ENCODE peak calls at places on chromosomes 2 and 18, in ten cellular contexts. R is CD4-positive, alpha-beta T cell; T is lower lobe of right lung; W is upper lobe of right lung; G is A549; M is SK-N-SH; A is heart left ventricle; S is HCT116; J is right lobe of liver; I is pancreas. Y is an unnamed sample.

GRCh38 chr18:2716394-2717326 is 61.1 kb downstream of the SMCHD1 start:
- DNase-seq in R (no peak), T (no peak), W (no peak), G (no peak), M (no peak), A (no peak), S (no peak), J (no peak), I (peak), Y (no peak)

GRCh38 chr2:152701198-152701597 is 16.1 kb downstream of the PRPF40A start:
- DNase-seq in R (no peak), T (no peak), W (no peak), G (no peak), M (no peak), A (no peak), S (no peak), J (no peak), I (no peak), Y (no peak)

GRCh38 chr2:64591188-64591587 is 62.5 kb downstream of the SERTAD2 start:
- DNase-seq in R (no peak), T (no peak), W (no peak), G (no peak), M (no peak), A (no peak), S (no peak), J (no peak), I (no peak), Y (no peak)

GRCh38 chr2:63576546-63576945 is 11.7 kb downstream of the WDPCP start:
- DNase-seq in R (no peak), T (no peak), W (no peak), G (no peak), M (no peak), A (no peak), S (no peak), J (no peak), I (no peak), Y (no peak)

GRCh38 chr18:58525517-58525916 is 103.4 kb downstream of the ALPK2 start:
- DNase-seq in R (no peak), T (no peak), W (no peak), G (no peak), M (no peak), A (no peak), S (no peak), J (no peak), I (no peak), Y (no peak)

GRCh38 chr2:55431982-55432627 is 12.4 kb upstream of the CCDC88A start:
- DNase-seq in R (no peak), T (no peak), W (no peak), G (peak), M (peak), A (no peak), S (peak), J (no peak), I (no peak), Y (no peak)

GRCh38 chr2:60958800-60959199 is 58.7 kb upstream of the PEX13 start:
- DNase-seq in R (no peak), T (no peak), W (no peak), G (no peak), M (no peak), A (no peak), S (no peak), J (no peak), I (no peak), Y (no peak)

GRCh38 chr2:193776988-193777387 is 1582.3 kb upstream of the TMEFF2 start:
- DNase-seq in R (no peak), T (no peak), W (no peak), G (no peak), M (no peak), A (no peak), S (peak), J (no peak), I (no peak), Y (no peak)

GRCh38 chr2:197879844-197880408 is 75.5 kb downstream of the PLCL1 start:
- DNase-seq in R (no peak), T (no peak), W (no peak), G (no peak), M (no peak), A (no peak), S (no peak), J (no peak), I (no peak), Y (no peak)

GRCh38 chr2:216426166-216426777 is 14.0 kb downstream of the SMARCAL1 start:
- DNase-seq in R (no peak), T (no peak), W (no peak), G (no peak), M (no peak), A (no peak), S (no peak), J (no peak), I (no peak), Y (no peak)

DNA sequence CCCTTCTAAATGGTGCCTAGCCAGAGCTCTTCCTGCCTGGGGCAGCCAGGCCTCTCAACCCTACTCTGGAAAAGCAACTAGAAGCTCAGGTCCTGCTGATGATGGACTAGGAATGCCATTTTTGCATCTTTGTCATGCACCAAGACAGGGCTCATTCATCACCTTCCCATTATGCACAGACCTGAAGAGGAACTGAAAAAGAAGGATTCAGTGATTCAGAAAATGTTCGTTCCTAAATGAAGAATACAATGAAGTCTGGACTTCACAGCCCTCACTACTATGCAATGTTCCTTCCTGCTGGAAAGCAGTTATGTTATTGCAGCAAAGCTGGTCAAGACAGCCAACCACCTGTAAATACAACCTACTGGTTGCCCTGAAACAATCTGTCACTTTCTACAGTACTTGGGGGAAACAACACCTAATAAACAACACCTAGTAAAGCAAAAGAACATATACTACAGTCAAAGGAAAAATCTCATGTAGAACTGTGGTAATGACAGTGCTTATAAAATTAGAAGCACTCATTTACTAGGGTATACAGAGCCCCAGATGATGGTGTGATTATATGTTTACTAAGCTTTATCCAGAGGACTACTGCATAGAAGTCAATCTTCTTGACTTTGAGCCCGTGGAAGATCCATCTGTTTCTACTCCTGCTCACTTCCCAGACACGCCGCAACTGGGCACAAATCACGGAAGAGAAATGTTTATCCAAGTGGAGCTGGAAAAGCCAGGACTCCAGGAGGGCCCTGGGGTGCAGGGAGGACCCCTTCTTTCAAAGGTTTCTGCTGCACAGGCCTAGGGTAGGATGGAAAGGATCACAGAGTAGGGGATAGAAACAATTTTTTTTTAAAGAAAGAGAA is 103.1 kb upstream of the THOC1 start:
- DNase-seq in R (no peak), T (no peak), W (no peak), G (no peak), M (peak), A (no peak), S (no peak), J (no peak), I (no peak), Y (no peak)
- H3K27ac ChIP-seq in R (no peak), T (no peak), W (peak), G (no peak), M (peak), A (peak), S (no peak), J (no peak), I (no peak), Y (no peak)

DNA sequence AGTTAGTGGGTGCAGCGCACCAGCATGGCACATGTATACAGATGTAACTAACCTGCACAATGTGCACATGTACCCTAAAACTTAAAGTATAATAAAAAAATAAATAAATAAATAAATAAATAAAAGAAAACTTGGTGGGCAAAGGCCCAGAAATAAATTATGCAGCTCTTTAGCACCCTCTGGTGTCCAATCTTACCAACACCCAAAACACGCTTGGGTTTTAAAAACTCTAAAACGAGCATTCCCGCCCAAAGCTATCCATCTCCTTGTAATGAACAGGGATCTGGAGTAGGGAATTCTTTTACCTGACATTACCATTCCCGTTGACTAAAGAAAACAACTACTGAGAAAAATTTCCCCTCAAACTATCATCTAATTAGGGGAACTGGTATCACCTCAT is 2005.9 kb upstream of the CELF4 start:
- DNase-seq in R (no peak), T (no peak), W (no peak), G (peak), M (peak), A (no peak), S (no peak), J (no peak), I (no peak), Y (no peak)
- TF ChIP-seq CTCF in R (no peak), T (peak), W (peak), G (peak), M (peak), A (peak), S (peak), J (peak), I (peak), Y (peak)

DNA sequence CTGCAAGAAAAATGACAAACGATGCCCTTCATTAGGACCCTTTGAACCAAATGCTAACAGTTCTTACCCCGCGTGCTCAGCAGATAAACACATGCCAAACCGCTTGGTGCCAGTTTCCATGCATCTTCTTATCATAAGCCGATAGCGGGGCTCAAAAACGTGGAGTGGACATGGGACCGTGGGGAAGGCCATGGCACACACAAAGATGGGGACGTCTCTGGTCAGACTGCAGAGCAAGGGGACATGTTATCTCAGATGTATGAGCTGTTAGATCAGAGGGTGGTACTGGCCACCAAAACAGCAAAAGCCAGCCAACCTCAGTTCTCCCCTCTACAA is 28.2 kb downstream of the LONRF2 start:
- DNase-seq in R (no peak), T (no peak), W (no peak), G (no peak), M (no peak), A (no peak), S (no peak), J (no peak), I (no peak), Y (no peak)
- H3K27ac ChIP-seq in R (no peak), T (no peak), W (no peak), G (peak), M (no peak), A (no peak), S (no peak), J (no peak), I (no peak), Y (no peak)

GRCh38 chr2:88059979-88060906 is 4.7 kb upstream of the KRCC1 start:
- DNase-seq in R (no peak), T (no peak), W (no peak), G (peak), M (peak), A (no peak), S (peak), J (no peak), I (no peak), Y (no peak)
- TF ChIP-seq CTCF in R (peak), T (peak), W (peak), G (peak), M (peak), A (peak), S (peak), J (peak), I (peak), Y (peak)

DNA sequence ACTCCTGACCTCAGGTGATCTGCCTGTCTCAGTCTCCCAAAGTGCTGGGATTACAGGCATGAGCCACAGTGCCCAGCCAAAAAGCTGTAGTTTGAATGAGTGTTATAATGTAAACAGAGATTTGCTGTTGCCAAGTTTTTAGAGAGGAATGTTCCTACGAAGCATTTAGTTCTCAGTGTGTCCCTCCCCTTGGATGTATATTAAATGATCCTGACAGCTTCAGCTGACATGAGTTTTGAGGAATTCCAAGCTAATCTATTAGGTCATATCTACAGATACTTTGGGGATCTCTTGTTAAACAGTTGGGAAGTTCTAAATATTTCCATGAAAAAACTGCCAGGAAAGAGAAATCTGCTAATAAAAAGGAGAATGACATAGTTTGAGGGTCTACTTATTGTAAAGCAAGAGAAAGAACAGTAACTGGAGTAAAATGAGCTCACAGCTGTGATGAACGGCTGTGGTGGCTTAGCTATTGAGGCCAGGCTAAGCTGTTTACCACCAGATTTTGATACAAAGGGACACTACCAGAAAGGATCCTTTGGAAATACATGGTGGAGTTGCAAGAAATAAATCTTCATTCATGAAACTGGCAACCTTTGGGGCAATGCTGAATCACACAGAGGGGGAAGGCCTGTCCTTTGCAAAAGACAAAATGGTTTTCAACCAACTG is 2.6 kb upstream of the STON1 start:
- DNase-seq in R (no peak), T (no peak), W (no peak), G (no peak), M (no peak), A (no peak), S (no peak), J (no peak), I (no peak), Y (no peak)
- H3K27ac ChIP-seq in R (no peak), T (no peak), W (no peak), G (no peak), M (no peak), A (no peak), S (no peak), J (no peak), I (no peak), Y (no peak)

GRCh38 chr2:9477914-9478313 is 3.6 kb downstream of the IAH1 start:
- DNase-seq in R (no peak), T (no peak), W (no peak), G (no peak), M (no peak), A (no peak), S (no peak), J (no peak), I (no peak), Y (no peak)

GRCh38 chr2:9471212-9471611 is 3.1 kb upstream of the IAH1 start:
- DNase-seq in R (no peak), T (no peak), W (no peak), G (no peak), M (no peak), A (no peak), S (no peak), J (no peak), I (no peak), Y (no peak)

GRCh38 chr2:9474361-9475117 is at the start of gene IAH1:
- DNase-seq in R (peak), T (peak), W (peak), G (peak), M (peak), A (peak), S (no peak), J (peak), I (peak), Y (peak)

GRCh38 chr2:9473985-9474360 is 378 bp upstream of the IAH1 start:
- DNase-seq in R (peak), T (peak), W (peak), G (no peak), M (peak), A (peak), S (no peak), J (peak), I (no peak), Y (peak)

GRCh38 chr2:9473308-9473984 is 905 bp upstream of the IAH1 start:
- DNase-seq in R (no peak), T (no peak), W (peak), G (peak), M (peak), A (no peak), S (no peak), J (peak), I (peak), Y (no peak)
- TF ChIP-seq CTCF in R (no peak), T (peak), W (no peak), G (no peak), M (no peak), A (no peak), S (no peak), J (peak), I (no peak), Y (no peak)

GRCh38 chr2:173027181-173028128 is 48.2 kb upstream of the MAP3K20 start:
- DNase-seq in R (peak), T (peak), W (no peak), G (peak), M (peak), A (no peak), S (peak), J (peak), I (no peak), Y (no peak)
- H3K27ac ChIP-seq in R (no peak), T (no peak), W (peak), G (peak), M (no peak), A (peak), S (no peak), J (no peak), I (no peak), Y (no peak)

GRCh38 chr18:29874519-29875098 is 1167.9 kb downstream of the DSC3 start:
- DNase-seq in R (no peak), T (no peak), W (no peak), G (no peak), M (peak), A (no peak), S (peak), J (no peak), I (no peak), Y (no peak)

GRCh38 chr18:29882620-29883019 is 1159.9 kb downstream of the DSC3 start:
- DNase-seq in R (no peak), T (no peak), W (no peak), G (no peak), M (no peak), A (no peak), S (no peak), J (no peak), I (no peak), Y (no peak)

GRCh38 chr18:29883114-29883513 is 1159.4 kb downstream of the DSC3 start:
- DNase-seq in R (no peak), T (no peak), W (no peak), G (no peak), M (no peak), A (no peak), S (no peak), J (no peak), I (no peak), Y (no peak)

GRCh38 chr18:29879763-29880162 is 1162.8 kb downstream of the DSC3 start:
- DNase-seq in R (no peak), T (no peak), W (no peak), G (no peak), M (no peak), A (no peak), S (no peak), J (no peak), I (no peak), Y (no peak)
- TF ChIP-seq CTCF in R (no peak), T (no peak), W (no peak), G (no peak), M (no peak), A (no peak), S (no peak), J (no peak), I (no peak), Y (no peak)

GRCh38 chr18:12041561-12041960 is 52.1 kb upstream of the ANKRD62 start:
- DNase-seq in R (no peak), T (no peak), W (no peak), G (no peak), M (no peak), A (no peak), S (no peak), J (no peak), I (no peak), Y (no peak)
- H3K27ac ChIP-seq in R (no peak), T (no peak), W (no peak), G (peak), M (no peak), A (no peak), S (no peak), J (no peak), I (no peak), Y (no peak)

DNA sequence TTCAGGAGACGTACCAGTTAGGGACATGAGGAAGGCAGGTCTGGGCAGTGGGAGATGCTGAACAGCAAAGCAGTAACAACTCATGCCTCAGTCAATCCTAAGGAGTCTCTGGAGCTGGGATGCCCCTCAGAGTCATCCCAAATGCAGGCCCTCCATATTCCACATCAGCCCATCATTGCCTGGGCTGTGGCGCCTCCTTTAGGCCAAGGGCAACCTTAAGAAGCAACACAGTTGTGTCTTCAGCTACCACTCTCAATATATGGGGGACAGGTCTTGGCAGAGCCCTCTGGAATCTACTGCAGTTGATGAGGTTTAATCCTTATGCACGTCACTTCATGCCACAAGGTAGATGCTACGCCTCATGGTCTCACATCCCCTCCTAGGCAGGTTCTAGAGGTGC is 682.0 kb upstream of the RAB6C start:
- DNase-seq in R (no peak), T (no peak), W (no peak), G (no peak), M (no peak), A (no peak), S (no peak), J (no peak), I (no peak), Y (no peak)
- TF ChIP-seq CTCF in R (no peak), T (no peak), W (no peak), G (no peak), M (no peak), A (no peak), S (no peak), J (no peak), I (no peak), Y (no peak)